ENCODE peak calls at places on chromosome 6, in eight cellular contexts. V is Peyer's patch; Z is HFFc6; E is heart left ventricle; R is activated CD8-positive, alpha-beta T cell treated with anti-CD3 and anti-CD28 coated beads for 36 hours; O is spleen; T is upper lobe of right lung; B is HCT116. M is an unnamed sample.

GRCh38 chr6:133289733-133290306 is 48.7 kb downstream of the EYA4 start:
- DNase-seq in Z (no peak), E (no peak), V (no peak), T (no peak), B (no peak), R (no peak), O (no peak), M (no peak)

GRCh38 chr6:87366428-87366827 is 21.8 kb downstream of the C6orf163 start:
- DNase-seq in V (no peak), Z (peak), T (no peak), B (no peak), R (no peak), O (no peak), E (no peak), M (no peak)

GRCh38 chr6:163588211-163588919 is 173.8 kb downstream of the QKI start:
- DNase-seq in V (no peak), B (no peak), O (no peak), E (no peak), R (no peak), Z (peak), T (peak), M (no peak)

GRCh38 chr6:129184808-129185366 is 301.9 kb downstream of the LAMA2 start:
- DNase-seq in T (no peak), E (no peak), Z (peak), O (no peak), V (no peak), B (no peak), R (no peak), M (no peak)

GRCh38 chr6:88236961-88237360 is 70.8 kb upstream of the CNR1 start:
- DNase-seq in T (no peak), O (no peak), Z (no peak), B (no peak), E (no peak), V (no peak), R (no peak), M (no peak)

GRCh38 chr6:146169872-146170271 is 141.0 kb downstream of the GRM1 start:
- DNase-seq in Z (no peak), B (no peak), R (no peak), T (no peak), V (no peak), O (no peak), E (no peak), M (no peak)

GRCh38 chr6:55888917-55889316 is 13.5 kb upstream of the BMP5 start:
- DNase-seq in Z (no peak), E (no peak), V (no peak), T (no peak), R (no peak), B (no peak), O (no peak), M (no peak)

GRCh38 chr6:14276667-14277404 is 159.3 kb downstream of the CD83 start:
- DNase-seq in E (no peak), O (no peak), T (no peak), V (no peak), Z (no peak), R (peak), B (no peak), M (no peak)

GRCh38 chr6:119683022-119683421 is 333.5 kb upstream of the MAN1A1 start:
- DNase-seq in E (no peak), B (no peak), T (no peak), O (no peak), V (no peak), R (no peak), Z (no peak), M (no peak)

GRCh38 chr6:167805349-167806060 is 21.2 kb upstream of the AFDN start:
- DNase-seq in R (no peak), Z (no peak), T (no peak), O (no peak), B (no peak), E (no peak), V (no peak), M (no peak)

GRCh38 chr6:150202404-150202803 is 59.6 kb downstream of the PPP1R14C start:
- DNase-seq in R (no peak), B (no peak), T (no peak), V (peak), Z (no peak), O (peak), E (no peak), M (no peak)

GRCh38 chr6:24766685-24767462 is 7.9 kb upstream of the GMNN start:
- DNase-seq in B (no peak), E (no peak), T (no peak), O (no peak), Z (peak), R (no peak), V (no peak), M (no peak)

GRCh38 chr6:154752015-154752414 is 18.8 kb downstream of the SCAF8 start:
- DNase-seq in T (no peak), E (no peak), B (no peak), Z (no peak), O (no peak), R (no peak), V (no peak), M (no peak)

GRCh38 chr6:169970306-169970988 is 219.0 kb downstream of the ERMARD start:
- DNase-seq in B (no peak), R (no peak), Z (no peak), T (peak), O (peak), E (peak), V (peak), M (no peak)

GRCh38 chr6:105898286-105898685 is 187.8 kb upstream of the PRDM1 start:
- DNase-seq in O (no peak), E (no peak), R (peak), V (no peak), Z (peak), T (no peak), B (no peak), M (no peak)

GRCh38 chr6:159107451-159108260 is 61.5 kb upstream of the FNDC1 start:
- DNase-seq in V (no peak), O (peak), Z (no peak), T (no peak), R (peak), E (no peak), B (no peak), M (no peak)

GRCh38 chr6:5339757-5340156 is 78.4 kb downstream of the FARS2 start:
- DNase-seq in O (no peak), V (no peak), B (no peak), E (no peak), T (no peak), Z (no peak), R (no peak), M (no peak)

GRCh38 chr6:27866370-27867050 is 45.7 kb downstream of the OR2B2 start:
- DNase-seq in V (peak), R (peak), T (no peak), O (no peak), E (no peak), Z (peak), B (no peak), M (no peak)

GRCh38 chr6:160279850-160280249 is 21.2 kb upstream of the SLC22A2 start:
- DNase-seq in B (no peak), T (no peak), R (no peak), E (no peak), O (no peak), V (no peak), Z (no peak), M (no peak)

GRCh38 chr6:143562143-143562542 is 50.6 kb upstream of the FUCA2 start:
- DNase-seq in E (no peak), T (no peak), V (no peak), Z (no peak), O (no peak), B (no peak), R (no peak), M (no peak)

GRCh38 chr6:44178424-44179071 is 19.9 kb downstream of the CAPN11 start:
- DNase-seq in R (no peak), O (no peak), T (no peak), E (no peak), V (no peak), B (no peak), Z (no peak), M (no peak)

GRCh38 chr6:44179648-44180047 is 21.0 kb downstream of the CAPN11 start:
- DNase-seq in R (no peak), E (no peak), T (no peak), B (no peak), Z (no peak), V (no peak), O (peak), M (no peak)

GRCh38 chr6:44180406-44180805 is 21.8 kb downstream of the CAPN11 start:
- DNase-seq in B (no peak), T (no peak), R (no peak), V (no peak), E (no peak), O (peak), Z (no peak), M (no peak)

GRCh38 chr6:44177691-44178423 is 19.2 kb downstream of the CAPN11 start:
- DNase-seq in B (no peak), E (peak), O (no peak), T (no peak), Z (peak), R (no peak), V (peak), M (no peak)

DNA sequence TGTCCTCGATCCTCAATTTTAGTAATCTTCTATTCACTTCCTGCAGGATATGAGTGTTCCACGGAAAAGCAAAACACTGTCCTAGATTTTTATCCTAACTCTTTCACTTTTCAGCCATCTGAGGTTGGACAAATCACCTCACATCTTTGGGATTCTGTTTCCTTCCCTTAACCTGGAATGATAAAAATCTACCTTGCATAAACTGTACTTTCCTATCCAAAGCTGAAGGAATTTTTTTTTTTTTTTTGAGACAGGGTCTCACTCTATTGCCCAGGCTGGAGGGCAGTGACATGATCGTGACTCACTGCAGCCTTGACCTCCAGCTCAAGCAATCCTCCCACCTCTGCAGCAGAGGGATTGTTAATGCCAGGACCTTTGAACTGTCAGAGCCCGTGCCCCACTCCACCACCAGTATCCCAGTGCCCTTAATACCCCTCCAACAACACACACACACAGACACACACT is 20.5 kb downstream of the CAPN11 start:
- DNase-seq in T (no peak), V (no peak), O (no peak), B (no peak), Z (no peak), R (no peak), E (no peak), M (no peak)
- TF ChIP-seq CTCF in T (no peak), V (no peak), O (no peak), B (no peak), Z (no peak), R (no peak), E (no peak), M (no peak)

GRCh38 chr6:75693534-75693933 is 55.5 kb upstream of the MYO6 start:
- DNase-seq in B (no peak), R (no peak), O (no peak), Z (no peak), E (no peak), V (no peak), T (no peak), M (no peak)
- TF ChIP-seq CTCF in B (peak), R (no peak), O (no peak), Z (peak), E (no peak), V (no peak), T (no peak), M (no peak)

GRCh38 chr6:152207915-152208714 is 400.6 kb downstream of the ESR1 start:
- DNase-seq in E (no peak), B (no peak), Z (no peak), T (no peak), O (no peak), V (no peak), R (no peak), M (no peak)

GRCh38 chr6:152209211-152209610 is 401.7 kb downstream of the ESR1 start:
- DNase-seq in V (no peak), E (no peak), T (no peak), B (no peak), Z (no peak), R (no peak), O (no peak), M (no peak)

GRCh38 chr6:152201134-152201533 is 393.7 kb downstream of the ESR1 start:
- DNase-seq in T (no peak), R (no peak), E (no peak), V (no peak), Z (no peak), O (no peak), B (no peak), M (no peak)

GRCh38 chr6:152204584-152204983 is 397.1 kb downstream of the ESR1 start:
- DNase-seq in B (no peak), Z (no peak), O (no peak), R (no peak), V (no peak), T (no peak), E (no peak), M (no peak)

DNA sequence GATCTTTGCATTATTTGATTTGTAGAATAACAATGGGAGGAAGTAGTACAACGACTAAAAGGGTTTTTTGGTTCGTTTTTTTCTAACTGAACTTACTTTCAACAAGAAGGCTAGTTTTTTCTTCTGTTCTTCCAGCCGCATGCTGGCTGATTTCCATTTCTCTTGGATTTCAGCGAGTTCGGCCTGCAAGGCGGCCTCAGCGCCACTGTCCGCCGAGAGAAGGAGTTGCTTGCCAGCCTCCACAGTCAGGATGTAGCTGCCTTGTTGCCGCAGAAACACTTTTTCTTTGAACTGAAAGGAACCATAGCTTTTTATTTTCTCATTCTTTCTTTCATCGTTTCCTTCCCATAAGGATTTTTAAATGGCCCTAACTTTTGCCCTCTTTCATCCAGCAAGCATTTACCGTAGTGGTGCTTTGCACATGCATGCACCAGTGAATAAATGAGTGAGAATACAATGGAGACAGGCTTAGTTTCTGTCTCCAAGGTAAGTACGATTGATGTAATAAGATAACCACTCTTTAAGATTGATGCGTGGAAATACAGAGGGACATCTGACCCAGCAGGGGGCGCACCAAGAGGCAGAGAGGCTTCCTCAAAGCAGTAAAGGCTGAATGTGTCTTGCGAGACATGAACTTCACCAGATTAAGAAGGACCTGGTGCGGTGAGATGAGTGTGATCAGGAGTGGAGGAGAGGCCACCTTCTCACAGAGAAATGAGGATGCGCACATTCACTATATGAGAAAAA is 398.8 kb downstream of the ESR1 start:
- DNase-seq in V (no peak), Z (peak), R (peak), B (peak), O (no peak), E (no peak), T (no peak), M (peak)
- TF ChIP-seq CTCF in V (no peak), Z (peak), R (peak), B (peak), O (peak), E (peak), T (peak), M (peak)

GRCh38 chr6:97456070-97456469 is 173.1 kb upstream of the MMS22L start:
- DNase-seq in R (no peak), E (no peak), Z (no peak), B (no peak), T (no peak), O (no peak), V (no peak), M (peak)
- TF ChIP-seq CTCF in R (no peak), E (no peak), Z (no peak), B (no peak), T (no peak), O (no peak), V (no peak), M (peak)

DNA sequence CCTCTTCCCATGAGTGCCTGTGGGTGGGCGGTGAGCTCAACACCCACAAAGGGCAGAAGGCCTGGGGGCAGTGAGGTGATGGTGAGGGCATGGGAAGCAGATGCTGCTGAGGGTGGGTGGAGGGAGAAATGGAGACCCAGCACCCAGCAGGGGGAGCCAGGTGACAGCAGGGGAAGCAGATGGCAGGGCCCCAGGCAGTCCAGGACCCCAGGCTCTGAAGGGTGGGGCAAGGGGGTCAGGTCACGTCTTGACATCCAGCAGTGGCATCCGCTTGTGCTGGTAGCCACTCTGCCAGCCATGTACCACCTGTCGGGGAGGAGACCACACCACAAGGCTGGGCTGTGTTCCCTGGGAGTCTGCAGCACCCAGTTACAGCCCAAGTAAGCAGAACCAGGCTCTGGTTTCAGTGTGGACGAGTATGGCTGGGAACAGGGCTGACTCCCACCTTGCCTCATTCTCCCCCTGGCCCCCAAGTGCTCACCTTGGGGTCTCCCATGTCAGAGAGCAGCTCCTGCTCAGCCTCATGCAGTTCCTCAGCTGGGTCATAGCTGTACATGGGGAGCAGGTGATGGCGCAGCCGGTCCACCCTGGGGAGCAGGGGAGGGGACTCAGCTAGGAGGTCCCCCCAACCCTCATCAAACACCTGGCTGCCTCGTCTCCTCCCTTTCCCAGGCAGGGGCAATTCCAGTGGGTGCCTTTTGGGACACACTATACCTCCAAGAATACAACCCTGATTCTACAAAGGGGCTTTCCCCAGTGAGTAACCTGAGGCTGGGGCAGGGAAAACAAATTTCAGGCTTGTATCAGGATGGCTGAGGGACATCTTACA is 2.0 kb downstream of the SMIM29 start:
- DNase-seq in B (no peak), R (peak), E (peak), V (no peak), Z (no peak), O (peak), T (no peak), M (peak)
- TF ChIP-seq CTCF in B (peak), R (peak), E (no peak), V (peak), Z (peak), O (peak), T (peak), M (peak)

M was measured in WERI-Rb-1.